ENCODE peak calls at places on chromosomes 12 and 14, in four cellular contexts. X is EL, S is fibroblast of lung, F is renal cortical epithelial cell. I is an unnamed sample.

GRCh38 chr14:105864651-105865265 is 338.4 kb downstream of the TMEM121 start:
- DNase-seq in S (no peak), X (no peak), F (no peak), I (peak)

GRCh38 chr12:82665142-82665923 is 21.4 kb upstream of the TMTC2 start:
- DNase-seq in F (no peak), S (no peak), X (no peak), I (no peak)

GRCh38 chr14:38197761-38198345 is 9.9 kb upstream of the SSTR1 start:
- DNase-seq in F (no peak), S (no peak), X (peak), I (no peak)

GRCh38 chr12:3041558-3042164 is 35.5 kb upstream of the TSPAN9 start:
- DNase-seq in S (peak), X (peak), F (peak), I (peak)

GRCh38 chr12:92736605-92737004 is 33.8 kb downstream of the PLEKHG7 start:
- DNase-seq in S (no peak), X (no peak), F (no peak), I (no peak)

GRCh38 chr12:14408208-14408607 is 42.7 kb downstream of the ATF7IP start:
- DNase-seq in X (no peak), F (peak), S (peak), I (no peak)

GRCh38 chr12:55973598-55974307 is at the start of gene RAB5B:
- DNase-seq in X (peak), F (peak), S (peak), I (peak)

GRCh38 chr12:2675776-2676175 is 119.0 kb upstream of the FKBP4 start:
- DNase-seq in X (no peak), S (no peak), F (no peak), I (no peak)

GRCh38 chr12:5328669-5329068 is 103.2 kb upstream of the NTF3 start:
- DNase-seq in S (no peak), F (no peak), X (no peak), I (no peak)

GRCh38 chr14:57066463-57066862 is 202.2 kb downstream of the EXOC5 start:
- DNase-seq in X (no peak), S (no peak), F (no peak), I (no peak)

GRCh38 chr14:33408291-33408690 is 469.6 kb downstream of the NPAS3 start:
- DNase-seq in F (peak), X (no peak), S (no peak), I (no peak)

GRCh38 chr14:96752594-96752993 is 44.6 kb upstream of the VRK1 start:
- DNase-seq in F (no peak), S (no peak), X (no peak), I (no peak)

GRCh38 chr12:69492739-69493138 is 22.6 kb downstream of the FRS2 start:
- DNase-seq in X (no peak), F (no peak), S (no peak), I (no peak)

GRCh38 chr14:51119411-51120051 is 24.6 kb upstream of the TRIM9 start:
- DNase-seq in F (no peak), S (no peak), X (no peak), I (no peak)

GRCh38 chr12:14723763-14724162 is 27.4 kb upstream of the GUCY2C start:
- DNase-seq in F (peak), S (peak), X (peak), I (peak)

GRCh38 chr12:18898469-18898868 is 160.6 kb downstream of the CAPZA3 start:
- DNase-seq in X (peak), F (no peak), S (no peak), I (no peak)

GRCh38 chr14:68896132-68896531 is 83.0 kb downstream of the ACTN1 start:
- DNase-seq in X (no peak), F (no peak), S (no peak), I (peak)

GRCh38 chr14:90587918-90588317 is 191.1 kb downstream of the CALM1 start:
- DNase-seq in X (no peak), S (no peak), F (no peak), I (no peak)

GRCh38 chr14:32370720-32371119 is 41.6 kb downstream of the AKAP6 start:
- DNase-seq in X (peak), S (peak), F (peak), I (no peak)

GRCh38 chr12:57133013-57133569 is 4.8 kb downstream of the LRP1 start:
- DNase-seq in F (no peak), X (peak), S (peak), I (peak)

GRCh38 chr14:28813810-28814209 is 47.2 kb downstream of the FOXG1 start:
- DNase-seq in X (peak), S (no peak), F (no peak), I (no peak)